ENCODE peak calls at places on chromosome 14, in seven cellular contexts. H is nephron progenitor cell; X is adipocyte; G is NCI-H2171 treated with DMSO at 0.1 percent for 48 hours; F is amniotic epithelial cell; R is activated T-helper 9 cell treated with anti-CD3 and anti-CD28 coated beads, Interleukin-2, amount 50 U/mL, for 16 hours; S is omental fat pad. U is an unnamed sample.

GRCh38 chr14:86532219-86532618 is 1002.3 kb downstream of the FLRT2 start:
- DNase-seq in H (no peak), X (no peak), G (no peak), F (peak; percentile 1), R (no peak), S (no peak), U (no peak)

GRCh38 chr14:63275611-63276010 is 43.1 kb downstream of the GPHB5 start:
- DNase-seq in H (no peak), X (no peak), G (peak; percentile 100), F (no peak), R (no peak), S (no peak), U (no peak)

GRCh38 chr14:61296707-61297502 is 15.8 kb upstream of the TMEM30B start:
- DNase-seq in H (no peak), X (peak; percentile 75), G (peak; percentile 53), F (peak; percentile 34), R (no peak), S (no peak), U (no peak)

GRCh38 chr14:71776463-71777359 is 155.5 kb upstream of the RGS6 start:
- DNase-seq in H (no peak), X (no peak), G (peak; percentile 10), F (no peak), R (no peak), S (no peak), U (no peak)

GRCh38 chr14:29584992-29585391 is 342.7 kb downstream of the PRKD1 start:
- DNase-seq in H (peak; percentile 12), X (peak; percentile 94), G (peak; percentile 77), F (peak; percentile 95), R (no peak), S (no peak), U (no peak)

GRCh38 chr14:22024117-22024516 is 350.5 kb upstream of the OR4E1 start:
- DNase-seq in H (no peak), X (no peak), G (no peak), F (no peak), R (no peak), S (no peak), U (no peak)

GRCh38 chr14:59103396-59103795 is 85.1 kb upstream of the DAAM1 start:
- DNase-seq in H (no peak), X (peak; percentile 32), G (no peak), F (peak; percentile 74), R (no peak), S (no peak), U (no peak)

GRCh38 chr14:77275041-77275854 is 4.2 kb upstream of the NGB start:
- DNase-seq in H (no peak), X (no peak), G (no peak), F (no peak), R (no peak), S (no peak), U (no peak)

GRCh38 chr14:74531467-74531866 is 37.9 kb downstream of the ISCA2 start:
- DNase-seq in H (no peak), X (peak; percentile 69), G (no peak), F (peak; percentile 25), R (no peak), S (no peak), U (no peak)

GRCh38 chr14:55724736-55725135 is 144.7 kb downstream of the KTN1 start:
- DNase-seq in H (no peak), X (no peak), G (no peak), F (no peak), R (no peak), S (no peak), U (no peak)

GRCh38 chr14:84937449-84937848 is 592.5 kb upstream of the FLRT2 start:
- DNase-seq in H (no peak), X (no peak), G (peak; percentile 94), F (peak; percentile 72), R (no peak), S (no peak), U (no peak)

GRCh38 chr14:81219821-81220487 is 805 bp downstream of the GTF2A1 start:
- DNase-seq in H (peak; percentile 68), X (peak; percentile 73), G (peak; percentile 76), F (peak; percentile 10), R (peak; percentile 31), S (no peak), U (no peak)

GRCh38 chr14:22300646-22301045 is 288.4 kb downstream of the DAD1 start:
- DNase-seq in H (no peak), X (no peak), G (no peak), F (no peak), R (no peak), S (no peak), U (no peak)

GRCh38 chr14:32405856-32406255 is 76.8 kb downstream of the AKAP6 start:
- DNase-seq in H (no peak), X (no peak), G (no peak), F (no peak), R (no peak), S (no peak), U (no peak)

GRCh38 chr14:35532783-35533356 is 1.1 kb upstream of the INSM2 start:
- DNase-seq in H (no peak), X (no peak), G (no peak), F (no peak), R (no peak), S (no peak), U (no peak)

GRCh38 chr14:104322531-104323466 is 184.4 kb downstream of the KIF26A start:
- DNase-seq in H (no peak), X (no peak), G (no peak), F (no peak), R (no peak), S (no peak), U (no peak)

U was measured in thoracic aorta.